ENCODE peak calls at places on chromosomes 1 and 21, in seven cellular contexts. Z, A, D, R, Q, H and Y are unnamed samples.

GRCh38 chr21:46084709-46085108 is 13.2 kb upstream of the COL6A2 start:
- DNase-seq in R (peak), Q (no peak), A (no peak), H (no peak), D (peak), Z (no peak), Y (no peak)

GRCh38 chr1:219374167-219374566 is 200.5 kb downstream of the LYPLAL1 start:
- DNase-seq in Z (peak), Q (no peak), D (no peak), H (no peak), R (no peak), A (no peak), Y (no peak)

GRCh38 chr1:2098839-2099785 is 48.9 kb downstream of the PRKCZ start:
- DNase-seq in D (no peak), R (no peak), Z (no peak), A (no peak), Q (no peak), H (no peak), Y (peak)

GRCh38 chr1:47424336-47424982 is 8.4 kb downstream of the FOXE3 start:
- DNase-seq in D (no peak), R (no peak), Z (peak), A (peak), Q (no peak), H (no peak), Y (no peak)

GRCh38 chr1:157359309-157360020 is 192.8 kb downstream of the FCRL5 start:
- DNase-seq in D (no peak), Z (no peak), A (no peak), R (no peak), Q (no peak), H (no peak), Y (no peak)

GRCh38 chr1:203158967-203159665 is 16.5 kb downstream of the MYBPH start:
- DNase-seq in A (no peak), Q (no peak), H (no peak), Z (no peak), D (no peak), R (no peak), Y (no peak)

GRCh38 chr1:30878559-30878958 is 30.0 kb downstream of the SDC3 start:
- DNase-seq in H (no peak), R (no peak), Q (no peak), Z (no peak), D (no peak), A (no peak), Y (no peak)

GRCh38 chr1:232066521-232066920 is 439.9 kb downstream of the DISC1 start:
- DNase-seq in Z (no peak), R (no peak), H (no peak), A (no peak), D (no peak), Q (no peak), Y (no peak)

GRCh38 chr1:155005076-155005971 is 2.7 kb downstream of the ZBTB7B start:
- DNase-seq in D (peak), R (peak), H (peak), Z (peak), A (peak), Q (no peak), Y (peak)

GRCh38 chr1:25544819-25545218 is 1.4 kb downstream of the LDLRAP1 start:
- DNase-seq in Q (no peak), A (no peak), D (no peak), R (peak), Z (no peak), H (peak), Y (no peak)

GRCh38 chr1:230641346-230641745 is 935 bp upstream of the COG2 start:
- DNase-seq in A (no peak), H (no peak), R (no peak), Q (no peak), Z (no peak), D (no peak), Y (no peak)

GRCh38 chr1:42844592-42845140 is 1.7 kb upstream of the ZNF691 start:
- DNase-seq in D (no peak), Z (no peak), H (no peak), A (no peak), R (no peak), Q (no peak), Y (no peak)

GRCh38 chr1:230125633-230126528 is 58.8 kb downstream of the GALNT2 start:
- DNase-seq in A (no peak), Q (no peak), Z (no peak), H (peak), D (no peak), R (no peak), Y (no peak)

GRCh38 chr1:216554934-216555333 is 131.7 kb upstream of the USH2A start:
- DNase-seq in A (no peak), H (no peak), Q (no peak), D (no peak), R (no peak), Z (no peak), Y (no peak)

GRCh38 chr1:230068952-230069684 is 2.1 kb downstream of the GALNT2 start:
- DNase-seq in Q (no peak), R (no peak), D (no peak), Z (peak), A (no peak), H (no peak), Y (no peak)

GRCh38 chr1:41365772-41366427 is 4.7 kb downstream of the FOXO6 start:
- DNase-seq in A (no peak), H (no peak), D (no peak), Q (peak), Z (no peak), R (no peak), Y (peak)

GRCh38 chr1:25556791-25557476 is 13.5 kb downstream of the LDLRAP1 start:
- DNase-seq in H (no peak), A (no peak), Z (peak), R (peak), Q (peak), D (no peak), Y (no peak)

GRCh38 chr21:43892984-43893535 is 28.0 kb downstream of the AGPAT3 start:
- DNase-seq in A (no peak), Q (no peak), H (no peak), D (no peak), Z (no peak), R (no peak), Y (no peak)

GRCh38 chr21:44487831-44488230 is 32.5 kb downstream of the LRRC3 start:
- DNase-seq in H (no peak), A (peak), Q (no peak), R (no peak), Z (peak), D (no peak), Y (no peak)

GRCh38 chr1:18234790-18235242 is 127.2 kb downstream of the IGSF21 start:
- DNase-seq in Q (no peak), A (peak), Z (peak), D (no peak), H (no peak), R (no peak), Y (no peak)

GRCh38 chr1:178724386-178724733 is 684 bp upstream of the RALGPS2 start:
- DNase-seq in H (no peak), A (peak), Q (no peak), Z (no peak), R (no peak), D (no peak), Y (no peak)
- H3K27ac ChIP-seq in H (no peak), A (peak), Q (no peak), Z (no peak), R (peak), D (peak), Y (peak)

GRCh38 chr1:84164567-84165021 is 20.5 kb downstream of the PRKACB start:
- DNase-seq in D (no peak), Z (peak), H (no peak), A (peak), R (no peak), Q (no peak), Y (no peak)
- H3K27ac ChIP-seq in D (no peak), Z (peak), H (no peak), A (peak), R (no peak), Q (no peak), Y (peak)

DNA sequence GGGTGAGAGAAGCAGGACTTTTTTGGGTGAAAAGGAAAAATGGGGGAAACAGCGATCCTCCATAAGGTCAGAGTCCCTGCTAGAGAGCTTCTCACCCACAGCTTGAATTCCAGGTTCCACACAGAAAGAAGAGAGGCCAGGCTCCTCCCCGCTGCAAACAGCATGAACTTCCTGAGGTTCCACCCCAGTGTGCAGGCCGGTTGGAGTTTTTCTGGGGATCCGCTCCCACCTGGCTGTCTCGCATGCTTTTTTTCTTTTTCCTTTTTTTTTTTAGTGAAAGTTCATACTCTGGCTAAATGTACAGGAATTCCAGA is 595.1 kb upstream of the ZP4 start:
- DNase-seq in Z (no peak), D (peak), H (no peak), R (no peak), Q (no peak), A (no peak), Y (no peak)
- H3K27ac ChIP-seq in Z (no peak), D (peak), H (no peak), R (no peak), Q (no peak), A (no peak), Y (no peak)

GRCh38 chr21:39024538-39024937 is 158.7 kb downstream of the PSMG1 start:
- DNase-seq in Q (no peak), Z (no peak), H (no peak), A (no peak), D (no peak), R (no peak), Y (no peak)

GRCh38 chr21:39022035-39022900 is 161.0 kb downstream of the PSMG1 start:
- DNase-seq in A (no peak), D (peak), R (no peak), Z (no peak), Q (no peak), H (peak), Y (no peak)

GRCh38 chr21:39025198-39025597 is 158.1 kb downstream of the PSMG1 start:
- DNase-seq in Q (no peak), Z (no peak), D (no peak), H (no peak), R (no peak), A (no peak), Y (no peak)

GRCh38 chr21:39021475-39021832 is 161.8 kb downstream of the PSMG1 start:
- DNase-seq in A (no peak), D (no peak), Q (no peak), H (no peak), R (no peak), Z (no peak), Y (no peak)

DNA sequence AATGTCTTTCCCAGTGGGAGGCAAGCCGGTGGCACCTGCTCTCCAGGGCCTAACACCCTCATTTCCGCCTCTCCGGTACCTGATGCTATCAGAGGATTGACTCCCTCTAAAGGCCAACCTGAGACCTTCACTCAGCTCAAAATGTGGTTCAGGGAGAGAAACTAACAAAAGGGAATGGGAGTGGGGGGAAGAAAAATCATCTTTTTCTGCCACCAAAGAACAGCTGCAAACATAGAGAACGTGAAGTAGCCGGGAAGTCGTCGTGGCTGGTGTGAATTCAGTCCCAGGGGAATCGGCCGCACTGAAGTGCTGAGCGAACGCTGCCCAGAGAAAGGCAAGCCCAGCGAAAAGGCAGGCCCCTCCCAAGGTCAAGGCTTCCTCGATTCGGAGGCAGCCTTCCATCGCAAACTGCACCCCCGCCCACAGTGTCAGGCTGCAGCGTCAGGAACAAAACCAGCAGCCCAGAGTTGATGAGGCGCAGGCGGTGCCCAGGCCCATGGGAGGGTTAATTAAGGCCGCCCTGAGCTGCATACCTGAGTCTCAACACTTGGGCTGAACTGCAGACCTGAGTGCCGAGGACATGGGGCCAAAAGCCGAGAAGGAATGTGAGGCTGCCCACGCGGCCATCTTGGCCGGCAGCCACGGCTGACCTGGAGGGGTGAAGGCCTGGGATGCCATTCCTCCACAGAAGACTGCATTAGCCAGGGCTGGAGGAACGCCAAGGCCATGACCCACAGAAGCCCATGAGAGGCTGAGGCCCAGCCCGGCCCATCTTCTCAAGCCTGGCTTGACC is 160.2 kb downstream of the PSMG1 start:
- DNase-seq in R (peak), Q (no peak), H (peak), A (peak), Z (peak), D (peak), Y (no peak)
- H3K27ac ChIP-seq in R (peak), Q (no peak), H (peak), A (no peak), Z (peak), D (peak), Y (no peak)